ENCODE peak calls at places on chromosomes 16 and 17, in nine cellular contexts. One of them, this sample, is unnamed.

GRCh38 chr16:20740007-20740883 is 1.4 kb downstream of the THUMPD1 start:
- DNase-seq in mammary epithelial cell: peak
- DNase-seq in breast epithelium: no peak
- DNase-seq in heart right ventricle: no peak
- DNase-seq in dorsolateral prefrontal cortex: no peak
- DNase-seq in tibial artery: no peak
- DNase-seq in endodermal cell: no peak
- DNase-seq in Peyer's patch: no peak
- DNase-seq in H1: no peak
- DNase-seq in this sample: no peak

GRCh38 chr17:65554568-65555223 is 6.8 kb downstream of the AXIN2 start:
- DNase-seq in tibial artery: no peak
- DNase-seq in Peyer's patch: no peak
- DNase-seq in breast epithelium: no peak
- DNase-seq in dorsolateral prefrontal cortex: no peak
- DNase-seq in H1: no peak
- DNase-seq in mammary epithelial cell: no peak
- DNase-seq in endodermal cell: no peak
- DNase-seq in heart right ventricle: peak
- DNase-seq in this sample: no peak

GRCh38 chr16:24189941-24190340 is 66.2 kb upstream of the CACNG3 start:
- DNase-seq in tibial artery: no peak
- DNase-seq in endodermal cell: no peak
- DNase-seq in H1: no peak
- DNase-seq in mammary epithelial cell: no peak
- DNase-seq in heart right ventricle: no peak
- DNase-seq in Peyer's patch: no peak
- DNase-seq in breast epithelium: no peak
- DNase-seq in dorsolateral prefrontal cortex: no peak
- DNase-seq in this sample: no peak

GRCh38 chr16:78896280-78896679 is 704.3 kb downstream of the MAF start:
- DNase-seq in mammary epithelial cell: no peak
- DNase-seq in H1: no peak
- DNase-seq in endodermal cell: no peak
- DNase-seq in Peyer's patch: no peak
- DNase-seq in heart right ventricle: no peak
- DNase-seq in breast epithelium: no peak
- DNase-seq in dorsolateral prefrontal cortex: no peak
- DNase-seq in tibial artery: no peak
- DNase-seq in this sample: no peak

GRCh38 chr17:58403312-58403711 is 14.0 kb downstream of the RNF43 start:
- DNase-seq in endodermal cell: peak
- DNase-seq in heart right ventricle: no peak
- DNase-seq in breast epithelium: no peak
- DNase-seq in H1: no peak
- DNase-seq in dorsolateral prefrontal cortex: no peak
- DNase-seq in tibial artery: no peak
- DNase-seq in Peyer's patch: no peak
- DNase-seq in mammary epithelial cell: peak
- DNase-seq in this sample: no peak

GRCh38 chr17:4479340-4479981 is 19.2 kb upstream of the SPNS2 start:
- DNase-seq in breast epithelium: no peak
- DNase-seq in tibial artery: no peak
- DNase-seq in mammary epithelial cell: no peak
- DNase-seq in heart right ventricle: no peak
- DNase-seq in dorsolateral prefrontal cortex: no peak
- DNase-seq in Peyer's patch: peak
- DNase-seq in endodermal cell: no peak
- DNase-seq in H1: no peak
- DNase-seq in this sample: no peak

GRCh38 chr17:55969577-55969976 is 183.7 kb upstream of the ANKFN1 start:
- DNase-seq in mammary epithelial cell: peak
- DNase-seq in heart right ventricle: no peak
- DNase-seq in breast epithelium: no peak
- DNase-seq in endodermal cell: no peak
- DNase-seq in tibial artery: no peak
- DNase-seq in H1: no peak
- DNase-seq in Peyer's patch: no peak
- DNase-seq in dorsolateral prefrontal cortex: no peak
- DNase-seq in this sample: no peak

GRCh38 chr16:35391328-35391727 is 1931.9 kb downstream of the TP53TG3F start:
- DNase-seq in breast epithelium: no peak
- DNase-seq in H1: no peak
- DNase-seq in dorsolateral prefrontal cortex: peak
- DNase-seq in tibial artery: no peak
- DNase-seq in heart right ventricle: peak
- DNase-seq in Peyer's patch: no peak
- DNase-seq in endodermal cell: peak
- DNase-seq in mammary epithelial cell: peak
- DNase-seq in this sample: peak

GRCh38 chr17:7295230-7296180 is 1.1 kb upstream of the YBX2 start:
- DNase-seq in endodermal cell: peak
- DNase-seq in H1: no peak
- DNase-seq in Peyer's patch: no peak
- DNase-seq in mammary epithelial cell: no peak
- DNase-seq in breast epithelium: no peak
- DNase-seq in dorsolateral prefrontal cortex: no peak
- DNase-seq in heart right ventricle: no peak
- DNase-seq in tibial artery: no peak
- DNase-seq in this sample: no peak

GRCh38 chr17:7293821-7294613 is 422 bp downstream of the YBX2 start:
- DNase-seq in tibial artery: no peak
- DNase-seq in heart right ventricle: no peak
- DNase-seq in dorsolateral prefrontal cortex: no peak
- DNase-seq in endodermal cell: peak
- DNase-seq in H1: no peak
- DNase-seq in mammary epithelial cell: no peak
- DNase-seq in Peyer's patch: peak
- DNase-seq in breast epithelium: no peak
- DNase-seq in this sample: peak

GRCh38 chr17:7294614-7295153 is at the start of gene YBX2:
- DNase-seq in mammary epithelial cell: peak
- DNase-seq in tibial artery: no peak
- DNase-seq in endodermal cell: peak
- DNase-seq in dorsolateral prefrontal cortex: no peak
- DNase-seq in breast epithelium: peak
- DNase-seq in Peyer's patch: peak
- DNase-seq in heart right ventricle: peak
- DNase-seq in H1: no peak
- DNase-seq in this sample: peak

GRCh38 chr17:7293131-7293557 is 1.3 kb downstream of the YBX2 start:
- DNase-seq in heart right ventricle: no peak
- DNase-seq in endodermal cell: no peak
- DNase-seq in tibial artery: no peak
- DNase-seq in H1: no peak
- DNase-seq in Peyer's patch: no peak
- DNase-seq in mammary epithelial cell: peak
- DNase-seq in dorsolateral prefrontal cortex: no peak
- DNase-seq in breast epithelium: no peak
- DNase-seq in this sample: no peak

DNA sequence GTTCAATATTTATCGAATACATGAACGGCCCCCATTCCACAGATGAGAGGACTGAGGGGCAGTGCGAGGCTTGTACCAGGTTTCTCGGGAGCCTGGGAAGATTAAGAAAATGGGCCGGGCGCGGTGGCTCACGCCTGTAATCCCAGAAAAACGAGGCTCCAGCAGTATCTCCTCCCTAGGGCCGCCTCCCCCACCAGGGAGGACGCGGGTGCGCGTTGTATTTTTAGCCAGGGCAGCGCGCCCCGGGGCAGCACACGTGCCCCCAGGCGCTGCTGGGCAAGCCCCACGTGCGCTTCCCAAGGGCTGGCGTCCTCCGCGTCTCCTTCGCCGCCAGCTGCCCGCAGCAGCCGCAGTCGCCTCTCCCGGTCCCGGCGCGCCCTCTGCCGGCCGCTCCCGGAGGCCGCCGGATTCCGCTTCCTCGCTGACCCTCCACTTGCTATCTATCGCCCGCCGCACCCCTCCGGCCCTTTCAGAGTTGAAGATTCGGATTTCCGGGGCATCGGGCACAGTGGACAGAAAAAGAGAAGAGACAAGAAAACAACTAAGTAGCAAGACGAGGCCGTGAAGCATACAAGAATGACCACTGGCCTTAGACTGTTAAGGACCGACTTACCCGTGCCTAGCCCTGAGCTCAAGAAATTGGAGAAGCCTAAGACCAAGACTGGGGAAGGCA is 1.9 kb upstream of the YBX2 start:
- DNase-seq in tibial artery: peak
- DNase-seq in dorsolateral prefrontal cortex: no peak
- DNase-seq in heart right ventricle: peak
- DNase-seq in H1: no peak
- DNase-seq in Peyer's patch: peak
- DNase-seq in endodermal cell: peak
- DNase-seq in breast epithelium: peak
- DNase-seq in mammary epithelial cell: peak
- DNase-seq in this sample: peak
- H3K4me3 ChIP-seq in tibial artery: peak
- H3K4me3 ChIP-seq in dorsolateral prefrontal cortex: peak
- H3K4me3 ChIP-seq in heart right ventricle: no peak
- H3K4me3 ChIP-seq in H1: no peak
- H3K4me3 ChIP-seq in Peyer's patch: no peak
- H3K4me3 ChIP-seq in endodermal cell: no peak
- H3K4me3 ChIP-seq in breast epithelium: no peak
- H3K4me3 ChIP-seq in mammary epithelial cell: no peak
- H3K4me3 ChIP-seq in this sample: no peak

GRCh38 chr17:78251773-78252103 is 20.3 kb downstream of the TMEM235 start:
- DNase-seq in H1: no peak
- DNase-seq in heart right ventricle: no peak
- DNase-seq in mammary epithelial cell: no peak
- DNase-seq in Peyer's patch: no peak
- DNase-seq in breast epithelium: no peak
- DNase-seq in tibial artery: no peak
- DNase-seq in dorsolateral prefrontal cortex: no peak
- DNase-seq in endodermal cell: no peak
- DNase-seq in this sample: no peak
- H3K27ac ChIP-seq in H1: no peak
- H3K27ac ChIP-seq in heart right ventricle: no peak
- H3K27ac ChIP-seq in mammary epithelial cell: no peak
- H3K27ac ChIP-seq in Peyer's patch: peak
- H3K27ac ChIP-seq in breast epithelium: no peak
- H3K27ac ChIP-seq in tibial artery: no peak
- H3K27ac ChIP-seq in dorsolateral prefrontal cortex: no peak
- H3K27ac ChIP-seq in endodermal cell: no peak
- H3K27ac ChIP-seq in this sample: no peak

GRCh38 chr17:8003594-8004181 is 1.3 kb downstream of the GUCY2D start:
- DNase-seq in mammary epithelial cell: no peak
- DNase-seq in tibial artery: no peak
- DNase-seq in endodermal cell: peak
- DNase-seq in Peyer's patch: no peak
- DNase-seq in H1: no peak
- DNase-seq in dorsolateral prefrontal cortex: no peak
- DNase-seq in heart right ventricle: no peak
- DNase-seq in breast epithelium: no peak
- DNase-seq in this sample: no peak

GRCh38 chr17:8004899-8005298 is 2.5 kb downstream of the GUCY2D start:
- DNase-seq in breast epithelium: no peak
- DNase-seq in heart right ventricle: no peak
- DNase-seq in tibial artery: no peak
- DNase-seq in dorsolateral prefrontal cortex: no peak
- DNase-seq in endodermal cell: no peak
- DNase-seq in H1: no peak
- DNase-seq in Peyer's patch: no peak
- DNase-seq in mammary epithelial cell: no peak
- DNase-seq in this sample: no peak

GRCh38 chr17:8005357-8005756 is 2.9 kb downstream of the GUCY2D start:
- DNase-seq in heart right ventricle: no peak
- DNase-seq in Peyer's patch: no peak
- DNase-seq in dorsolateral prefrontal cortex: no peak
- DNase-seq in endodermal cell: no peak
- DNase-seq in tibial artery: no peak
- DNase-seq in H1: no peak
- DNase-seq in breast epithelium: no peak
- DNase-seq in mammary epithelial cell: no peak
- DNase-seq in this sample: no peak

GRCh38 chr17:8001976-8002645 is at the start of gene GUCY2D:
- DNase-seq in breast epithelium: peak
- DNase-seq in mammary epithelial cell: no peak
- DNase-seq in Peyer's patch: peak
- DNase-seq in endodermal cell: no peak
- DNase-seq in heart right ventricle: no peak
- DNase-seq in tibial artery: no peak
- DNase-seq in dorsolateral prefrontal cortex: no peak
- DNase-seq in H1: no peak
- DNase-seq in this sample: no peak

DNA sequence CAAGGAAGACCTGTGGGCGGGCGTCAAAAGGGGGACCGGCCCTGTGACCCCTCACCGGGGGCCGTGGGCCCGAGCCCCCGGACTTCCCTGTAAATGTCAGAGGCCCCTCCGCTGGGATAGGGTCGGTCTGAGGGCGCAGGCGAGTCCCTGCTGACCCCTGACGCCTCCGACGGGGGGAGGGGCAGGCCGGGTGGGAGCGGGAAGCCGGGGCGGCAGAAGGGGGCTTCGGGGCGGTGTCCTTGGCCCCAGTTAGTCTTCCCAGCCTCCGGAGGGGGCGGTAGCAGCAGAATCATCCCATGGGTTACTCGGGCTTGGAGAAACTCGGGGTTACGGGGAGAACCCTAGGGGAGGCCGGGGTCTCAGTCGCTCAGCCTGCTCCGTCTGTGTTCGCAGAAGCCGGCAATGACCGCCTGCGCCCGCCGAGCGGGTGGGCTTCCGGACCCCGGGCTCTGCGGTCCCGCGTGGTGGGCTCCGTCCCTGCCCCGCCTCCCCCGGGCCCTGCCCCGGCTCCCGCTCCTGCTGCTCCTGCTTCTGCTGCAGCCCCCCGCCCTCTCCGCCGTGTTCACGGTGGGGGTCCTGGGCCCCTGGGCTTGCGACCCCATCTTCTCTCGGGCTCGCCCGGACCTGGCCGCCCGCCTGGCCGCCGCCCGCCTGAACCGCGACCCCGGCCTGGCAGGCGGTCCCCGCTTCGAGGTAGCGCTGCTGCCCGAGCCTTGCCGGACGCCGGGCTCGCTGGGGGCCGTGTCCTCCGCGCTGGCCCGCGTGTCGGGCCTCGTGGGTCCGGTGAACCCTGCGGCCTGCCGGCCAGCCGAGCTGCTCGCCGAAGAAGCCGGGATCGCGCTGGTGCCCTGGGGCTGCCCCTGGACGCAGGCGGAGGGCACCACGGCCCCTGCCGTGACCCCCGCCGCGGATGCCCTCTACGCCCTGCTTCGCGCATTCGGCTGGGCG is 505 bp downstream of the GUCY2D start:
- DNase-seq in tibial artery: no peak
- DNase-seq in dorsolateral prefrontal cortex: no peak
- DNase-seq in mammary epithelial cell: no peak
- DNase-seq in Peyer's patch: no peak
- DNase-seq in breast epithelium: peak
- DNase-seq in H1: no peak
- DNase-seq in endodermal cell: peak
- DNase-seq in heart right ventricle: no peak
- DNase-seq in this sample: no peak
- H3K4me3 ChIP-seq in tibial artery: peak
- H3K4me3 ChIP-seq in dorsolateral prefrontal cortex: no peak
- H3K4me3 ChIP-seq in mammary epithelial cell: no peak
- H3K4me3 ChIP-seq in Peyer's patch: peak
- H3K4me3 ChIP-seq in breast epithelium: no peak
- H3K4me3 ChIP-seq in H1: peak
- H3K4me3 ChIP-seq in endodermal cell: peak
- H3K4me3 ChIP-seq in heart right ventricle: peak
- H3K4me3 ChIP-seq in this sample: no peak

DNA sequence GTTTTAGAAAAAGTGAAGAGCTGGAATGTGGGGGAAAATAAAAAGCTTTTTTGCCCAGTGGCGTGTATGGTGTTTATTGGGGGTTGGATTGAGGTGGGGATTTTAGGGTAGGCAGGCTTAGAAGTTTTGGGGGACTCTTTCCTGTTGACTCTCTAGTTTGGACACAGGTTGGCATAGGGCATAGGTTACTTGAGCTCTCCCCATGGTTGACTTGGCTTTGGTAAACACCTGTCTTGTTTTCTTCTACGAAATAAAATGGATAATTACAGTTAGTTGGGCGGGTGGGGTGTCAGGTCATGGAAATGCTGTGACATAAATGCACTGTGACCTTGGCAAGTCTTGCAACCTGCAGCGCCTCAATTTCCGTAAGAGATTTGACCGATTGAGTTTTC is 680 bp upstream of the TAOK2 start:
- DNase-seq in heart right ventricle: no peak
- DNase-seq in endodermal cell: no peak
- DNase-seq in dorsolateral prefrontal cortex: no peak
- DNase-seq in breast epithelium: no peak
- DNase-seq in tibial artery: no peak
- DNase-seq in mammary epithelial cell: no peak
- DNase-seq in Peyer's patch: no peak
- DNase-seq in H1: no peak
- DNase-seq in this sample: no peak
- H3K27ac ChIP-seq in heart right ventricle: peak
- H3K27ac ChIP-seq in endodermal cell: no peak
- H3K27ac ChIP-seq in dorsolateral prefrontal cortex: peak
- H3K27ac ChIP-seq in breast epithelium: peak
- H3K27ac ChIP-seq in tibial artery: peak
- H3K27ac ChIP-seq in mammary epithelial cell: no peak
- H3K27ac ChIP-seq in Peyer's patch: peak
- H3K27ac ChIP-seq in H1: no peak
- H3K27ac ChIP-seq in this sample: peak

This sample was measured in pancreas.